ENCODE peak calls at places on chromosomes 6 and 20, in nine cellular contexts. One of them, this sample, is unnamed.

GRCh38 chr6:83815631-83816030 is 37.5 kb upstream of the RIPPLY2 start:
- DNase-seq in GM20000: no peak
- DNase-seq in GM13976: no peak
- DNase-seq in astrocyte of the cerebellum: no peak
- DNase-seq in SK-N-SH: peak
- DNase-seq in progenitor cell of endocrine pancreas: no peak
- DNase-seq in AG10803: no peak
- DNase-seq in stomach: no peak
- DNase-seq in psoas muscle: no peak
- DNase-seq in this sample: no peak

GRCh38 chr20:16459019-16459700 is 114.1 kb downstream of the KIF16B start:
- DNase-seq in GM13976: no peak
- DNase-seq in stomach: no peak
- DNase-seq in astrocyte of the cerebellum: peak
- DNase-seq in GM20000: no peak
- DNase-seq in psoas muscle: peak
- DNase-seq in AG10803: peak
- DNase-seq in SK-N-SH: no peak
- DNase-seq in progenitor cell of endocrine pancreas: no peak
- DNase-seq in this sample: no peak

GRCh38 chr20:49909499-49910339 is 5.6 kb downstream of the SPATA2 start:
- DNase-seq in AG10803: no peak
- DNase-seq in SK-N-SH: no peak
- DNase-seq in GM20000: no peak
- DNase-seq in progenitor cell of endocrine pancreas: no peak
- DNase-seq in astrocyte of the cerebellum: no peak
- DNase-seq in psoas muscle: peak
- DNase-seq in stomach: no peak
- DNase-seq in GM13976: no peak
- DNase-seq in this sample: peak

GRCh38 chr6:139891471-139891870 is 517.0 kb upstream of the CITED2 start:
- DNase-seq in psoas muscle: no peak
- DNase-seq in astrocyte of the cerebellum: no peak
- DNase-seq in GM13976: no peak
- DNase-seq in GM20000: no peak
- DNase-seq in SK-N-SH: no peak
- DNase-seq in AG10803: peak
- DNase-seq in stomach: no peak
- DNase-seq in progenitor cell of endocrine pancreas: no peak
- DNase-seq in this sample: no peak

GRCh38 chr6:131755597-131755996 is 44.8 kb upstream of the CTAGE9 start:
- DNase-seq in progenitor cell of endocrine pancreas: no peak
- DNase-seq in astrocyte of the cerebellum: peak
- DNase-seq in stomach: no peak
- DNase-seq in GM13976: no peak
- DNase-seq in AG10803: peak
- DNase-seq in SK-N-SH: no peak
- DNase-seq in GM20000: no peak
- DNase-seq in psoas muscle: no peak
- DNase-seq in this sample: no peak

GRCh38 chr20:5734559-5735137 is 15.6 kb upstream of the SHLD1 start:
- DNase-seq in AG10803: no peak
- DNase-seq in GM13976: no peak
- DNase-seq in SK-N-SH: no peak
- DNase-seq in psoas muscle: no peak
- DNase-seq in stomach: no peak
- DNase-seq in progenitor cell of endocrine pancreas: no peak
- DNase-seq in GM20000: no peak
- DNase-seq in astrocyte of the cerebellum: no peak
- DNase-seq in this sample: no peak

GRCh38 chr6:29651413-29652197 is 5.3 kb upstream of the MOG start:
- DNase-seq in SK-N-SH: peak
- DNase-seq in progenitor cell of endocrine pancreas: no peak
- DNase-seq in GM20000: no peak
- DNase-seq in astrocyte of the cerebellum: no peak
- DNase-seq in GM13976: peak
- DNase-seq in AG10803: peak
- DNase-seq in psoas muscle: no peak
- DNase-seq in stomach: no peak
- DNase-seq in this sample: no peak

GRCh38 chr6:73566954-73567591 is 46.2 kb upstream of the EEF1A1 start:
- DNase-seq in stomach: peak
- DNase-seq in AG10803: peak
- DNase-seq in SK-N-SH: no peak
- DNase-seq in GM13976: no peak
- DNase-seq in GM20000: no peak
- DNase-seq in astrocyte of the cerebellum: no peak
- DNase-seq in psoas muscle: peak
- DNase-seq in progenitor cell of endocrine pancreas: no peak
- DNase-seq in this sample: no peak

GRCh38 chr6:125020385-125020784 is 58.1 kb downstream of the RNF217 start:
- DNase-seq in GM20000: no peak
- DNase-seq in progenitor cell of endocrine pancreas: no peak
- DNase-seq in astrocyte of the cerebellum: no peak
- DNase-seq in GM13976: no peak
- DNase-seq in psoas muscle: no peak
- DNase-seq in AG10803: peak
- DNase-seq in stomach: no peak
- DNase-seq in SK-N-SH: no peak
- DNase-seq in this sample: no peak

GRCh38 chr6:138044458-138044857 is 62.8 kb downstream of the PERP start:
- DNase-seq in GM20000: no peak
- DNase-seq in stomach: no peak
- DNase-seq in SK-N-SH: no peak
- DNase-seq in AG10803: no peak
- DNase-seq in psoas muscle: no peak
- DNase-seq in astrocyte of the cerebellum: no peak
- DNase-seq in GM13976: no peak
- DNase-seq in progenitor cell of endocrine pancreas: no peak
- DNase-seq in this sample: no peak

GRCh38 chr6:73248192-73248898 is 14.7 kb downstream of the KHDC1 start:
- DNase-seq in psoas muscle: no peak
- DNase-seq in astrocyte of the cerebellum: no peak
- DNase-seq in GM13976: no peak
- DNase-seq in GM20000: no peak
- DNase-seq in stomach: no peak
- DNase-seq in AG10803: no peak
- DNase-seq in progenitor cell of endocrine pancreas: no peak
- DNase-seq in SK-N-SH: no peak
- DNase-seq in this sample: no peak

GRCh38 chr6:56807992-56808342 is 146.9 kb upstream of the BEND6 start:
- DNase-seq in progenitor cell of endocrine pancreas: no peak
- DNase-seq in psoas muscle: no peak
- DNase-seq in AG10803: no peak
- DNase-seq in GM20000: no peak
- DNase-seq in stomach: no peak
- DNase-seq in astrocyte of the cerebellum: no peak
- DNase-seq in GM13976: no peak
- DNase-seq in SK-N-SH: no peak
- DNase-seq in this sample: no peak

GRCh38 chr6:11179088-11179977 is 53.1 kb downstream of the NEDD9 start:
- DNase-seq in astrocyte of the cerebellum: no peak
- DNase-seq in AG10803: no peak
- DNase-seq in progenitor cell of endocrine pancreas: no peak
- DNase-seq in SK-N-SH: no peak
- DNase-seq in GM13976: no peak
- DNase-seq in GM20000: no peak
- DNase-seq in psoas muscle: no peak
- DNase-seq in stomach: no peak
- DNase-seq in this sample: no peak

GRCh38 chr6:53582963-53583362 is 38.1 kb upstream of the GCLC start:
- DNase-seq in SK-N-SH: no peak
- DNase-seq in stomach: no peak
- DNase-seq in AG10803: no peak
- DNase-seq in psoas muscle: no peak
- DNase-seq in progenitor cell of endocrine pancreas: no peak
- DNase-seq in astrocyte of the cerebellum: no peak
- DNase-seq in GM20000: peak
- DNase-seq in GM13976: no peak
- DNase-seq in this sample: no peak

GRCh38 chr6:135146160-135146920 is 34.8 kb upstream of the MYB start:
- DNase-seq in GM13976: no peak
- DNase-seq in astrocyte of the cerebellum: peak
- DNase-seq in GM20000: no peak
- DNase-seq in AG10803: no peak
- DNase-seq in SK-N-SH: no peak
- DNase-seq in progenitor cell of endocrine pancreas: no peak
- DNase-seq in psoas muscle: no peak
- DNase-seq in stomach: no peak
- DNase-seq in this sample: no peak

GRCh38 chr6:37473364-37474095 is 26.2 kb downstream of the CCDC167 start:
- DNase-seq in GM20000: no peak
- DNase-seq in psoas muscle: peak
- DNase-seq in progenitor cell of endocrine pancreas: no peak
- DNase-seq in astrocyte of the cerebellum: no peak
- DNase-seq in SK-N-SH: peak
- DNase-seq in AG10803: no peak
- DNase-seq in stomach: peak
- DNase-seq in GM13976: no peak
- DNase-seq in this sample: no peak

DNA sequence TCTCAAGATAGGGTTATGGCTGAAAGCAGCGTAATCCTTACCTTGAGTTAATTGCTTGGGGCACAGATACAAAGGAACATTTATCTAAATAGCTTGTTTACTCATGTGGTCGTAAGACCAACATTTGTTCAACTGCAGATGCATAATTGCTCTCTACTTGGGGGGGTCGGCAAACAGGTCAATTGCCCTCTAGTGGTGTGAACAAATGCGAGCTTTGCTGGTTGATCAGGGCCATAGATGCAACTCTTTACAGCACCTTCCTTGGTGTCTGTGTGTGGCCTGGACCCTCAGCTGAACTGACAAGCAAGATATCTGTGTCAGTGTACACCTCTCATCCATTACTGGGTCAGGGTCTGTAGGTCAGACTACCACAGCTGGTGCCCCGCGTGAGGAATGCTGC is 24.1 kb downstream of the HLA-DPA1 start:
- DNase-seq in GM20000: no peak
- DNase-seq in progenitor cell of endocrine pancreas: no peak
- DNase-seq in GM13976: no peak
- DNase-seq in astrocyte of the cerebellum: no peak
- DNase-seq in AG10803: no peak
- DNase-seq in stomach: no peak
- DNase-seq in SK-N-SH: no peak
- DNase-seq in psoas muscle: no peak
- DNase-seq in this sample: no peak
- TF ChIP-seq CTCF in GM20000: no peak
- TF ChIP-seq CTCF in progenitor cell of endocrine pancreas: peak
- TF ChIP-seq CTCF in GM13976: no peak
- TF ChIP-seq CTCF in astrocyte of the cerebellum: peak
- TF ChIP-seq CTCF in AG10803: no peak
- TF ChIP-seq CTCF in stomach: no peak
- TF ChIP-seq CTCF in SK-N-SH: peak
- TF ChIP-seq CTCF in psoas muscle: no peak
- TF ChIP-seq CTCF in this sample: no peak

GRCh38 chr6:54981276-54981609 is 134.7 kb downstream of the FAM83B start:
- DNase-seq in GM20000: no peak
- DNase-seq in progenitor cell of endocrine pancreas: no peak
- DNase-seq in SK-N-SH: no peak
- DNase-seq in stomach: no peak
- DNase-seq in astrocyte of the cerebellum: no peak
- DNase-seq in AG10803: no peak
- DNase-seq in GM13976: no peak
- DNase-seq in psoas muscle: no peak
- DNase-seq in this sample: no peak

GRCh38 chr6:54980511-54981275 is 134.1 kb downstream of the FAM83B start:
- DNase-seq in SK-N-SH: no peak
- DNase-seq in progenitor cell of endocrine pancreas: no peak
- DNase-seq in GM13976: no peak
- DNase-seq in stomach: no peak
- DNase-seq in GM20000: no peak
- DNase-seq in psoas muscle: no peak
- DNase-seq in AG10803: peak
- DNase-seq in astrocyte of the cerebellum: peak
- DNase-seq in this sample: no peak

DNA sequence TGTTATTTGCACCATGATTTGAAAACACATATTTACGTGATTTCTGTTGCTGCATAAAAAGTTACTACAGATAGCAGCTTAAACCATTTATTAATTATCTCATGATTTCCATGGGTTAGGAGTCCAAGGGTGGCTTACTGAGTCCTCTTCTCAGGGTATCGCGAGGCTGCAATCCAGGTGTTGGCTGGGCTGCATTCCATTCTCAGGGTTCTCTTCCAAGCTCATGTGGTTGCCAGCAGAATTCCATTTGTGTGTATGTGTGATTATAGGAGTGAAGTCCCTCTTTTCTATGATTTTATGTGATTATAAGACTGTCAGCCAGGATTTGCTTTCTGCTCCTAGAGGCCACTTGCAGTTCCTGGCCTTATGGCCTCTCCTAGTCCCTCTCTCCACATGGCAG is 135.1 kb downstream of the FAM83B start:
- DNase-seq in stomach: no peak
- DNase-seq in psoas muscle: no peak
- DNase-seq in SK-N-SH: no peak
- DNase-seq in progenitor cell of endocrine pancreas: no peak
- DNase-seq in astrocyte of the cerebellum: peak
- DNase-seq in AG10803: peak
- DNase-seq in GM20000: no peak
- DNase-seq in GM13976: no peak
- DNase-seq in this sample: no peak
- TF ChIP-seq CTCF in stomach: no peak
- TF ChIP-seq CTCF in psoas muscle: no peak
- TF ChIP-seq CTCF in SK-N-SH: no peak
- TF ChIP-seq CTCF in progenitor cell of endocrine pancreas: no peak
- TF ChIP-seq CTCF in astrocyte of the cerebellum: no peak
- TF ChIP-seq CTCF in AG10803: peak
- TF ChIP-seq CTCF in GM20000: no peak
- TF ChIP-seq CTCF in GM13976: no peak
- TF ChIP-seq CTCF in this sample: no peak

GRCh38 chr20:56630506-56631317 is 1.6 kb downstream of the TFAP2C start:
- DNase-seq in GM13976: peak
- DNase-seq in GM20000: peak
- DNase-seq in progenitor cell of endocrine pancreas: no peak
- DNase-seq in stomach: no peak
- DNase-seq in SK-N-SH: peak
- DNase-seq in psoas muscle: no peak
- DNase-seq in AG10803: peak
- DNase-seq in astrocyte of the cerebellum: no peak
- DNase-seq in this sample: peak
- TF ChIP-seq CTCF in GM13976: no peak
- TF ChIP-seq CTCF in GM20000: no peak
- TF ChIP-seq CTCF in progenitor cell of endocrine pancreas: peak
- TF ChIP-seq CTCF in stomach: no peak
- TF ChIP-seq CTCF in SK-N-SH: no peak
- TF ChIP-seq CTCF in psoas muscle: no peak
- TF ChIP-seq CTCF in AG10803: no peak
- TF ChIP-seq CTCF in astrocyte of the cerebellum: no peak
- TF ChIP-seq CTCF in this sample: peak

GRCh38 chr6:75396005-75396800 is 97.4 kb downstream of the FILIP1 start:
- DNase-seq in GM13976: no peak
- DNase-seq in astrocyte of the cerebellum: no peak
- DNase-seq in psoas muscle: no peak
- DNase-seq in SK-N-SH: no peak
- DNase-seq in progenitor cell of endocrine pancreas: no peak
- DNase-seq in stomach: no peak
- DNase-seq in GM20000: no peak
- DNase-seq in AG10803: peak
- DNase-seq in this sample: no peak

GRCh38 chr6:75397806-75398465 is 95.7 kb downstream of the FILIP1 start:
- DNase-seq in SK-N-SH: no peak
- DNase-seq in astrocyte of the cerebellum: no peak
- DNase-seq in GM20000: no peak
- DNase-seq in progenitor cell of endocrine pancreas: no peak
- DNase-seq in psoas muscle: no peak
- DNase-seq in GM13976: no peak
- DNase-seq in AG10803: peak
- DNase-seq in stomach: no peak
- DNase-seq in this sample: no peak

GRCh38 chr6:75393806-75394205 is 99.8 kb downstream of the FILIP1 start:
- DNase-seq in progenitor cell of endocrine pancreas: no peak
- DNase-seq in GM13976: no peak
- DNase-seq in AG10803: no peak
- DNase-seq in psoas muscle: no peak
- DNase-seq in SK-N-SH: no peak
- DNase-seq in stomach: no peak
- DNase-seq in GM20000: no peak
- DNase-seq in astrocyte of the cerebellum: no peak
- DNase-seq in this sample: no peak
- TF ChIP-seq CTCF in progenitor cell of endocrine pancreas: no peak
- TF ChIP-seq CTCF in GM13976: no peak
- TF ChIP-seq CTCF in AG10803: no peak
- TF ChIP-seq CTCF in psoas muscle: no peak
- TF ChIP-seq CTCF in SK-N-SH: no peak
- TF ChIP-seq CTCF in stomach: no peak
- TF ChIP-seq CTCF in GM20000: no peak
- TF ChIP-seq CTCF in astrocyte of the cerebellum: no peak
- TF ChIP-seq CTCF in this sample: no peak

This sample was measured in nephron progenitor cell.